ENCODE peak calls at places on chromosome 2, in six cellular contexts. P is K562, X is HEK293T, H is WTC11, U is HepG2, J is GM12878. N is an unnamed sample.

GRCh38 chr2:236859896-236860295 is 225.8 kb upstream of the COPS8 start:
- DNase-seq in P (no peak), U (no peak), X (no peak), J (no peak), H (no peak), N (no peak)

GRCh38 chr2:229071292-229071976 is 199.7 kb downstream of the PID1 start:
- DNase-seq in U (no peak), H (no peak), J (no peak), P (no peak), X (no peak), N (no peak)

GRCh38 chr2:212595036-212595654 is 56.5 kb upstream of the ERBB4 start:
- DNase-seq in U (peak), J (peak), H (no peak), X (no peak), P (no peak), N (peak)

GRCh38 chr2:39583781-39584180 is 81.9 kb upstream of the TMEM178A start:
- DNase-seq in P (no peak), H (no peak), X (no peak), U (no peak), J (no peak), N (no peak)

GRCh38 chr2:85777441-85777861 is 23.7 kb downstream of the ATOH8 start:
- DNase-seq in X (no peak), J (no peak), P (no peak), U (peak), H (no peak), N (no peak)

GRCh38 chr2:72813841-72814240 is 12.0 kb downstream of the EXOC6B start:
- DNase-seq in H (no peak), U (no peak), P (no peak), X (no peak), J (no peak), N (no peak)

GRCh38 chr2:27804146-27804545 is 32.6 kb downstream of the MRPL33 start:
- DNase-seq in U (no peak), X (no peak), P (no peak), H (no peak), J (no peak), N (no peak)

GRCh38 chr2:15640291-15640711 is 48.6 kb downstream of the DDX1 start:
- DNase-seq in H (no peak), U (peak), X (no peak), P (peak), J (no peak), N (no peak)

GRCh38 chr2:219024059-219024458 is 17.3 kb downstream of the CFAP65 start:
- DNase-seq in X (no peak), J (no peak), P (no peak), U (no peak), H (no peak), N (no peak)

GRCh38 chr2:233789554-233789953 is 11.4 kb downstream of the MROH2A start:
- DNase-seq in P (no peak), U (no peak), J (no peak), H (no peak), X (no peak), N (no peak)
- TF ChIP-seq SP1 in P (no peak), U (no peak), J (no peak), H (no peak), X (no peak), N (no peak)

GRCh38 chr2:217055624-217056023 is 195.8 kb upstream of the TNP1 start:
- DNase-seq in H (no peak), X (no peak), J (no peak), U (no peak), P (no peak), N (no peak)
- TF ChIP-seq SP1 in H (no peak), X (no peak), J (no peak), U (no peak), P (no peak), N (no peak)

DNA sequence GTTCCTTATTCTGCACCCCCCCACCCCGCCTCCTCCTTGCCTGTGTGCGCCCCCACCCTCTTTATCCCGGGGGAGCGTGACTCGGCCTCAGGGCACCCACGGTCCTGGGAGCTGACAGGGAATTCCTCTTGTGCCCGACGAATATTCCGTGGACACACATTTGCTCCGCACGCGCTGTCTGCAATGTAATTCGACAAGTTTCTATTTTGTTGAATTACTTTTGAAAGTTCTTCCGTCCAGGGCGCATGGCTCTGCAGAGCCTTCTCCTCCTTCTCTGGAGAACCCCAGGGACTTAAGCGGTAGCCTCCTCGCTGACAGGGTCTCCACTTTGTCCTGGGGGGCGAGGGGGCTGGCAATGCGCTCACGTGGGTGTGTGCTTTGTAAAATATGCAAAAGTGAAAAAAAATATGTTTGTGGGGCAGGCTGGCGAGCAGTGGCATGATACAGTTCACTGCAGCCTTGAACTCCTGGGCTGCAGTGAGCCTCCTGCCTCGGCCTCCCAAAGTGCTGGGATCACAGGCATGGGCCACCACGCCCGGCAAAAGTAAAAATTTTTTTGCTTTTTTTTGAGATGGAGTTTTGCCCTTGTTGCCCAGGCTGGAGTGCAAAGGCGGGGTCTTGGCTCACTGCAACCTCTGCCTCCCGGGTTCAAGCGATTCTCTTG is 632 bp upstream of the PDIA6 start:
- DNase-seq in X (no peak), J (no peak), P (no peak), H (no peak), U (no peak), N (no peak)
- TF ChIP-seq SP1 in X (no peak), J (no peak), P (no peak), H (no peak), U (no peak), N (no peak)

DNA sequence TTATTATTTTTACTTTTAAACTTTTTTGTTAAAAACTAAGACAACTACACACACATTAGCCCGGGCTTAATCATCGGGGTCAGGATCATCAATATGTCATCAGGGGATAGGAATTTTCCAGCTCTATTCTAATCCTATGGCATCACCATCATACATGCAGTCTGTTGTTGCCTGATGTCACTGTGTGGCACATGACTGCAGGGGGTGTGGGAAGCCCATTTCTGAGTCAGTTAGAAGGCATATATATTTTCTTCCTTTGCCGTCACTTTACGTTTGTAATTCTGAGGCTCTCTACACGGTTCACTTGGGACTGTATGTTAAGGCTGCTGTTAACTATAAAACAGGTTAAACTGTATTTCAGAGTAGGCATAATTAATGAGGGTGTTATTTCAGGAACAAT is 144.4 kb upstream of the ITGA6 start:
- DNase-seq in J (no peak), H (no peak), P (no peak), U (no peak), X (no peak), N (no peak)
- TF ChIP-seq SP1 in J (no peak), H (no peak), P (no peak), U (no peak), X (no peak), N (no peak)

GRCh38 chr2:145253492-145253891 is 733.6 kb upstream of the ZEB2 start:
- DNase-seq in J (no peak), H (no peak), X (no peak), U (peak), P (no peak), N (no peak)
- TF ChIP-seq SP1 in J (no peak), H (no peak), X (no peak), U (no peak), P (no peak), N (no peak)

GRCh38 chr2:109604597-109604996 is 9.2 kb downstream of the SEPTIN10 start:
- DNase-seq in X (no peak), H (no peak), J (no peak), U (no peak), P (no peak), N (peak)
- TF ChIP-seq SP1 in X (no peak), H (no peak), J (no peak), U (no peak), P (no peak), N (peak)

DNA sequence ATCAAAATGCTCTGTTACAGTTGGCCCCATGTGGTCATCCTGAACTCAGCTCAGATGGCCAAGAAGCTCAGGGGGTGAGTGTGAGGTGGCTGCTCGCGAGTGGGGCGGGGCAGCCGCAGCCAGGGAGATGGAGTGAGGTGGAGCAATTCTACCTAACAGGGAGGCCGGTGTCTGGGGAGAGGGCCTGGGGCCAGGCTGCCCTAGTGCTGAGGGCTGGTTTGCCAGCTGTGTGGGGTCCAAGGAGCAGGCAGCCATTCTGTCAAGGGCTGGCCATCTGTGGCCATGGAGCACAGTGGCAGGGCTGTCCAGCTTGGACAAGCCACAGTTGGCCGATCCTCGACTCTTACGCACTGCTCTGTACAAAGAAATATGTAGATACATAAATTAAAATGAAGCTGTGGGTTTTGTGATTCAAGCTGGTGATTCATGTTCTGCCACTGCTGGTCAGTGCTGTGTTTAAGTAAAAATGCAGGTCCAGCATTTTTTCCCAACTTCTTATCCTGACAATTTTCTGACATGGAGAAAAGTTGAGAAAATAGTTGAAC is 82.1 kb downstream of the HS6ST1 start:
- DNase-seq in P (no peak), J (no peak), X (no peak), H (no peak), U (no peak), N (no peak)
- TF ChIP-seq SP1 in P (no peak), J (no peak), X (no peak), H (no peak), U (no peak), N (no peak)

GRCh38 chr2:190277234-190278112 is 42.2 kb downstream of the HIBCH start:
- DNase-seq in P (peak), J (no peak), X (peak), H (no peak), U (peak), N (peak)
- TF ChIP-seq SP1 in P (no peak), J (no peak), X (no peak), H (no peak), U (no peak), N (no peak)

GRCh38 chr2:196171248-196171871 is at the start of gene STK17B:
- DNase-seq in U (peak), P (peak), J (peak), H (peak), X (peak), N (peak)
- TF ChIP-seq SP1 in U (no peak), P (peak), J (peak), H (peak), X (no peak), N (peak)

GRCh38 chr2:240326886-240327285 is 108.6 kb upstream of the GPC1 start:
- DNase-seq in J (no peak), U (no peak), X (no peak), P (no peak), H (no peak), N (no peak)

GRCh38 chr2:240326246-240326645 is 109.2 kb upstream of the GPC1 start:
- DNase-seq in H (no peak), X (no peak), P (no peak), J (no peak), U (no peak), N (no peak)

GRCh38 chr2:240324312-240325005 is 111.0 kb upstream of the GPC1 start:
- DNase-seq in H (no peak), U (no peak), P (no peak), X (no peak), J (no peak), N (no peak)

GRCh38 chr2:240325006-240325653 is 110.3 kb upstream of the GPC1 start:
- DNase-seq in X (no peak), H (no peak), U (no peak), J (no peak), P (no peak), N (no peak)

GRCh38 chr2:240325654-240326031 is 109.8 kb upstream of the GPC1 start:
- DNase-seq in P (no peak), U (no peak), X (no peak), H (no peak), J (no peak), N (no peak)
- TF ChIP-seq SP1 in P (no peak), U (no peak), X (no peak), H (no peak), J (no peak), N (no peak)

N was measured in HCT116.